ENCODE peak calls at places on chromosome 19, in four cellular contexts. Q is CD8-positive, alpha-beta T cell; K is fibroblast of villous mesenchyme; A is mucosa of descending colon. Y is an unnamed sample.

GRCh38 chr19:3175761-3176714 is 2.5 kb upstream of the S1PR4 start:
- DNase-seq in Q (peak), K (peak), A (peak), Y (peak)

GRCh38 chr19:42283248-42284065 is 14.4 kb downstream of the CIC start:
- DNase-seq in A (peak), K (peak), Q (peak), Y (peak)

GRCh38 chr19:15177269-15178116 is 23.3 kb downstream of the NOTCH3 start:
- DNase-seq in Q (peak), A (peak), K (peak), Y (peak)

GRCh38 chr19:30688696-30689095 is 316.5 kb downstream of the ZNF536 start:
- DNase-seq in Q (no peak), A (no peak), K (no peak), Y (no peak)

GRCh38 chr19:31139871-31140505 is 209.2 kb downstream of the TSHZ3 start:
- DNase-seq in Q (no peak), A (no peak), K (peak), Y (no peak)

GRCh38 chr19:44942067-44942571 is at the start of gene APOC4:
- DNase-seq in Q (no peak), A (no peak), K (no peak), Y (no peak)

GRCh38 chr19:14599548-14600147 is 16.8 kb downstream of the CLEC17A start:
- DNase-seq in Q (no peak), K (no peak), A (no peak), Y (no peak)

GRCh38 chr19:3708207-3708931 is at the start of gene TJP3:
- DNase-seq in Q (no peak), A (peak), K (no peak), Y (no peak)

GRCh38 chr19:33805313-33805712 is 8.6 kb downstream of the KCTD15 start:
- DNase-seq in Q (no peak), A (no peak), K (no peak), Y (no peak)

GRCh38 chr19:3179739-3180293 is 1.2 kb downstream of the S1PR4 start:
- DNase-seq in Q (no peak), A (no peak), K (no peak), Y (peak)

GRCh38 chr19:10927691-10928562 is 512 bp downstream of the YIPF2 start:
- DNase-seq in A (no peak), K (no peak), Q (no peak), Y (no peak)

GRCh38 chr19:8305798-8306197 is 2.4 kb downstream of the CD320 start:
- DNase-seq in A (peak), Q (no peak), K (no peak), Y (no peak)

GRCh38 chr19:13823256-13823655 is 28.0 kb downstream of the ZSWIM4 start:
- DNase-seq in K (no peak), Q (no peak), A (peak), Y (no peak)

GRCh38 chr19:30883071-30883470 is 466.2 kb downstream of the TSHZ3 start:
- DNase-seq in K (no peak), Q (no peak), A (no peak), Y (no peak)

GRCh38 chr19:16330368-16330801 is 5.8 kb downstream of the KLF2 start:
- DNase-seq in Q (peak), A (peak), K (peak), Y (peak)

GRCh38 chr19:11203194-11204075 is 6.1 kb upstream of the KANK2 start:
- DNase-seq in Q (no peak), A (peak), K (peak), Y (no peak)

GRCh38 chr19:44598880-44599279 is 14.5 kb upstream of the IGSF23 start:
- DNase-seq in A (peak), K (no peak), Q (no peak), Y (no peak)

GRCh38 chr19:14979498-14980255 is at the start of gene SLC1A6:
- DNase-seq in Q (no peak), A (no peak), K (no peak), Y (no peak)

GRCh38 chr19:13825489-13826475 is 30.5 kb downstream of the ZSWIM4 start:
- DNase-seq in K (no peak), Q (no peak), A (peak), Y (no peak)

GRCh38 chr19:16040642-16041041 is 35.7 kb upstream of the TPM4 start:
- DNase-seq in K (peak), A (no peak), Q (no peak), Y (no peak)

GRCh38 chr19:6729573-6730152 is 7.7 kb downstream of the GPR108 start:
- DNase-seq in A (peak), Q (no peak), K (no peak), Y (no peak)

GRCh38 chr19:54336893-54337857 is 1.8 kb downstream of the LILRA4 start:
- DNase-seq in Q (no peak), K (no peak), A (no peak), Y (no peak)

GRCh38 chr19:32012206-32012605 is 333.2 kb upstream of the ZNF507 start:
- DNase-seq in A (no peak), K (no peak), Q (no peak), Y (no peak)

GRCh38 chr19:2550431-2551171 is 74.7 kb downstream of the GADD45B start:
- DNase-seq in K (no peak), A (peak), Q (no peak), Y (no peak)

GRCh38 chr19:2361259-2362038 is 1.4 kb downstream of the TMPRSS9 start:
- DNase-seq in Q (no peak), A (no peak), K (no peak), Y (no peak)

GRCh38 chr19:42176649-42176989 is 40.9 kb downstream of the DEDD2 start:
- DNase-seq in A (no peak), Q (no peak), K (no peak), Y (no peak)

GRCh38 chr19:19633711-19634515 is 5.9 kb upstream of the LPAR2 start:
- DNase-seq in Q (peak), K (no peak), A (no peak), Y (no peak)

GRCh38 chr19:53389591-53390377 is 5.2 kb upstream of the ZNF765 start:
- DNase-seq in A (peak), Q (no peak), K (peak), Y (no peak)

GRCh38 chr19:3102239-3103140 is 8.3 kb downstream of the GNA11 start:
- DNase-seq in K (no peak), A (no peak), Q (no peak), Y (no peak)

GRCh38 chr19:31450696-31451095 is 101.5 kb upstream of the TSHZ3 start:
- DNase-seq in K (no peak), A (no peak), Q (no peak), Y (no peak)

GRCh38 chr19:43662487-43662886 is 7.5 kb downstream of the PLAUR start:
- DNase-seq in Q (no peak), A (no peak), K (no peak), Y (no peak)

GRCh38 chr19:55113570-55114039 is 3.8 kb downstream of the PPP1R12C start:
- DNase-seq in Q (no peak), K (peak), A (peak), Y (no peak)

GRCh38 chr19:14167594-14168138 is 31.3 kb upstream of the ASF1B start:
- DNase-seq in Q (no peak), K (no peak), A (no peak), Y (peak)

GRCh38 chr19:19049406-19049805 is 14.4 kb upstream of the SLC25A42 start:
- DNase-seq in K (no peak), Q (no peak), A (no peak), Y (no peak)

GRCh38 chr19:1063030-1063908 is 3.7 kb upstream of the ARHGAP45 start:
- DNase-seq in A (peak), Q (peak), K (peak), Y (peak)

GRCh38 chr19:1065606-1066109 is 1.3 kb upstream of the ARHGAP45 start:
- DNase-seq in K (no peak), Q (no peak), A (peak), Y (no peak)

GRCh38 chr19:1063909-1064660 is 2.9 kb upstream of the ARHGAP45 start:
- DNase-seq in Q (peak), A (peak), K (no peak), Y (no peak)

GRCh38 chr19:1066251-1066747 is 668 bp upstream of the ARHGAP45 start:
- DNase-seq in Q (peak), A (peak), K (no peak), Y (no peak)

DNA sequence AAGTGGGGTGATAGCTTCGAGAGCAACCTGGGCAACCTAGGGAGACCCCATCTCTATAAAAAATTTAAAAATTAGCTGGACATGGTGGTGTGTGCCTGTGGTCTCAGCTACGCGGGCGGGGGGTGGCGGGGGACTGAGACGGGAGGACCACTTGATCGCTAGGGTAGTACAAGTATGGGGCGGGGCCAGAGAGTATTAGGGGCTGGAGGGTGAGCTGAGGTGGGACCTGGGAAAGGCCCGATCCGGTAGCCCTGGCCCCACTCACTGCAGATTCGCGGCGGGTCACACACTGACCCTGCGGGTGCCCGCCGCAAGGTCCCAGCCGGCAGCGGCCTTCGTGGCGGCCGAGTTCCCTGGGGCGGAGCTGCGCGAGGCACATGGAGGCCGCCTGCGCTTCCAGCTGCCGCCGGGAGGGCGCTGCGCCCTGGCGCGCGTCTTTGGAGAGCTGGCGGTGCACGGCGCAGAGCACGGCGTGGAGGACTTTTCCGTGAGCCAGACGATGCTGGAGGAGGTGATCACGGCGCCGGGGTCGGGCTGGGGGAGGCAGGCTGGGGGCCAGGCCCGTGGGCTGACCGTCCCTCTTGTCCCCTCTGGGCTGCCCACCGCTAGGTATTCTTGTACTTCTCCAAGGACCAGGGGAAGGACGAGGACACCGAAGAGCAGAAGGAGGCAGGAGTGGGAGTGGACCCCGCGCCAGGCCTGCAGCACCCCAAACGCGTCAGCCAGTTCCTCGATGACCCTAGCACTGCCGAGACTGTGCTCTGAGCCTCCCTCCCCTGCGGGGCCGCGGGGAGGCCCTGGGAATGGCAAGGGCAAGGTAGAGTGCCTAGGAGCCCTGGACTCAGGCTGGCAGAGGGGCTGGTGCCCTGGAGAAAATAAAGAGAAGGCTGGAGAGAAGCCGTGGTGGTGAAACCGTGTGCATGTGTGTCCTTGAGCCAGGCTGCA is 2.0 kb upstream of the ARHGAP45 start:
- DNase-seq in Q (peak), A (peak), K (peak), Y (peak)
- H3K4me3 ChIP-seq in Q (peak), A (no peak), K (no peak), Y (no peak)

GRCh38 chr19:51367565-51368365 is 1.0 kb downstream of the CLDND2 start:
- DNase-seq in A (peak), K (peak), Q (peak), Y (peak)

GRCh38 chr19:51364200-51365106 is 1.7 kb downstream of the ETFB start:
- DNase-seq in A (no peak), Q (no peak), K (peak), Y (no peak)

GRCh38 chr19:51366999-51367564 is 894 bp upstream of the ETFB start:
- DNase-seq in K (no peak), Q (peak), A (peak), Y (peak)

GRCh38 chr19:51366050-51366998 is at the start of gene ETFB:
- DNase-seq in K (peak), Q (peak), A (peak), Y (peak)

GRCh38 chr19:51365211-51366049 is 758 bp downstream of the ETFB start:
- DNase-seq in K (peak), Q (no peak), A (no peak), Y (no peak)
- H3K4me3 ChIP-seq in K (peak), Q (peak), A (peak), Y (peak)

GRCh38 chr19:36082916-36083315 is 28.0 kb upstream of the OVOL3 start:
- DNase-seq in A (no peak), K (no peak), Q (no peak), Y (no peak)
- H3K4me3 ChIP-seq in A (no peak), K (no peak), Q (no peak), Y (no peak)

GRCh38 chr19:47341734-47342133 is 7.4 kb upstream of the DHX34 start:
- DNase-seq in Q (no peak), A (no peak), K (no peak), Y (no peak)
- H3K4me3 ChIP-seq in Q (no peak), A (no peak), K (no peak), Y (no peak)

DNA sequence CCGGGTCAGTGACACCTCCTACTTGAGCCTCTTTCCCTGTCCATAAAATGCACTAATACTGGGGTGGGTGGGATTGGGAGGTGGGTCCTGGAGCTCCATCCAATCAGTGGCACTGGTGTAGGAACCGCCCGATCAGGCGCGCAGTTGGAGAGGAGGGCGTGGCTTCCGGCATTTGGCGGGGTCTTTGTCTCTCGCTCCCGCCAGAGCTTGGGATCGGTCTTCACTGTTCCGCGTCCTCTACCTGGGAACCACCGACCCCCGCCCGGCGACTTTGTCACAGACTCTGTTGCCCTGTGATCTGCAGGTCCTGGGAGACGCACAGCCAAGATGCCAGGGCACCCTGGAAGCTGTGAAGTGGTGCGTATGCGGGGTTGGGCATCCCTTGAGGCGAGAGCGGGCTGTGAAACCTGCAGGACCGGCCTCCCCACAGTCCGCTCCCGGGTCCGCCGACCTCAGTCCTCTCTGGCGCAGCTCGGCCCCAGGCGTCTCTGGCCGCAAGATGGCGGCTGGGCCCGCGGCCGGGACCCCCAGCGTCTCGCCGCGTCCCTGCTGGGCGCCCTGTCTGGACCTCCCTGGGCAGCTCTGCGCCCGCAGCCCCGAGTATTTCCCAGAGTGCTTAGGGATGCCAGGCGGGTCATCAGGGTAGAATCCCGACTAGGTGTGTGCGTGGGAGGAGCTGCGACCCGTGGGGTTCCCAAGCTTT is 41.6 kb upstream of the ZNF730 start:
- DNase-seq in A (peak), K (peak), Q (no peak), Y (no peak)
- H3K4me3 ChIP-seq in A (peak), K (peak), Q (no peak), Y (no peak)